ENCODE peak calls at places on chromosomes 1 and 21, in nine cellular contexts. One of them, this sample, is unnamed.

GRCh38 chr1:65359888-65360287 is 50.5 kb downstream of the DNAJC6 start:
- DNase-seq in heart left ventricle: no peak
- DNase-seq in stimulated activated CD4-positive, alpha-beta T cell treated with anti-CD3 and anti-CD28 coated beads, Interleukin-15, amount 100 ng/mL, for 1 hour: no peak
- DNase-seq in ELF-1: no peak
- DNase-seq in AG08395: no peak
- DNase-seq in fibroblast of the aortic adventitia: no peak
- DNase-seq in adrenal gland: no peak
- DNase-seq in transverse colon: no peak
- DNase-seq in nephron progenitor cell: no peak
- DNase-seq in this sample: no peak

GRCh38 chr1:211613108-211613947 is 34.4 kb upstream of the SLC30A1 start:
- DNase-seq in heart left ventricle: peak; percentile 86
- DNase-seq in stimulated activated CD4-positive, alpha-beta T cell treated with anti-CD3 and anti-CD28 coated beads, Interleukin-15, amount 100 ng/mL, for 1 hour: no peak
- DNase-seq in ELF-1: peak; percentile 61
- DNase-seq in AG08395: peak; percentile 94
- DNase-seq in fibroblast of the aortic adventitia: peak; percentile 98
- DNase-seq in adrenal gland: peak; percentile 90
- DNase-seq in transverse colon: peak; percentile 85
- DNase-seq in nephron progenitor cell: no peak
- DNase-seq in this sample: peak; percentile 77

GRCh38 chr1:67741121-67741520 is 56.1 kb downstream of the GADD45A start:
- DNase-seq in heart left ventricle: no peak
- DNase-seq in stimulated activated CD4-positive, alpha-beta T cell treated with anti-CD3 and anti-CD28 coated beads, Interleukin-15, amount 100 ng/mL, for 1 hour: no peak
- DNase-seq in ELF-1: no peak
- DNase-seq in AG08395: no peak
- DNase-seq in fibroblast of the aortic adventitia: no peak
- DNase-seq in adrenal gland: no peak
- DNase-seq in transverse colon: peak; percentile 55
- DNase-seq in nephron progenitor cell: no peak
- DNase-seq in this sample: no peak

GRCh38 chr1:2459757-2460156 is 16.3 kb upstream of the PLCH2 start:
- DNase-seq in heart left ventricle: peak; percentile 67
- DNase-seq in stimulated activated CD4-positive, alpha-beta T cell treated with anti-CD3 and anti-CD28 coated beads, Interleukin-15, amount 100 ng/mL, for 1 hour: no peak
- DNase-seq in ELF-1: peak; percentile 34
- DNase-seq in AG08395: no peak
- DNase-seq in fibroblast of the aortic adventitia: peak; percentile 34
- DNase-seq in adrenal gland: peak; percentile 74
- DNase-seq in transverse colon: no peak
- DNase-seq in nephron progenitor cell: no peak
- DNase-seq in this sample: peak; percentile 18

GRCh38 chr1:230087722-230088115 is 20.7 kb downstream of the GALNT2 start:
- DNase-seq in heart left ventricle: no peak
- DNase-seq in stimulated activated CD4-positive, alpha-beta T cell treated with anti-CD3 and anti-CD28 coated beads, Interleukin-15, amount 100 ng/mL, for 1 hour: no peak
- DNase-seq in ELF-1: no peak
- DNase-seq in AG08395: no peak
- DNase-seq in fibroblast of the aortic adventitia: no peak
- DNase-seq in adrenal gland: no peak
- DNase-seq in transverse colon: no peak
- DNase-seq in nephron progenitor cell: no peak
- DNase-seq in this sample: no peak

GRCh38 chr1:212609701-212610574 is 1.4 kb downstream of the ATF3 start:
- DNase-seq in heart left ventricle: no peak
- DNase-seq in stimulated activated CD4-positive, alpha-beta T cell treated with anti-CD3 and anti-CD28 coated beads, Interleukin-15, amount 100 ng/mL, for 1 hour: no peak
- DNase-seq in ELF-1: no peak
- DNase-seq in AG08395: no peak
- DNase-seq in fibroblast of the aortic adventitia: peak; percentile 29
- DNase-seq in adrenal gland: no peak
- DNase-seq in transverse colon: no peak
- DNase-seq in nephron progenitor cell: no peak
- DNase-seq in this sample: no peak

GRCh38 chr1:217620814-217621213 is 10.1 kb downstream of the GPATCH2 start:
- DNase-seq in heart left ventricle: no peak
- DNase-seq in stimulated activated CD4-positive, alpha-beta T cell treated with anti-CD3 and anti-CD28 coated beads, Interleukin-15, amount 100 ng/mL, for 1 hour: no peak
- DNase-seq in ELF-1: no peak
- DNase-seq in AG08395: no peak
- DNase-seq in fibroblast of the aortic adventitia: no peak
- DNase-seq in adrenal gland: no peak
- DNase-seq in transverse colon: no peak
- DNase-seq in nephron progenitor cell: no peak
- DNase-seq in this sample: peak; percentile 7

GRCh38 chr1:21524686-21525339 is 15.6 kb downstream of the ALPL start:
- DNase-seq in heart left ventricle: no peak
- DNase-seq in stimulated activated CD4-positive, alpha-beta T cell treated with anti-CD3 and anti-CD28 coated beads, Interleukin-15, amount 100 ng/mL, for 1 hour: no peak
- DNase-seq in ELF-1: no peak
- DNase-seq in AG08395: no peak
- DNase-seq in fibroblast of the aortic adventitia: no peak
- DNase-seq in adrenal gland: no peak
- DNase-seq in transverse colon: no peak
- DNase-seq in nephron progenitor cell: peak; percentile 33
- DNase-seq in this sample: no peak

GRCh38 chr21:34307991-34308532 is 55.7 kb upstream of the KCNE2 start:
- DNase-seq in heart left ventricle: no peak
- DNase-seq in stimulated activated CD4-positive, alpha-beta T cell treated with anti-CD3 and anti-CD28 coated beads, Interleukin-15, amount 100 ng/mL, for 1 hour: no peak
- DNase-seq in ELF-1: no peak
- DNase-seq in AG08395: no peak
- DNase-seq in fibroblast of the aortic adventitia: no peak
- DNase-seq in adrenal gland: no peak
- DNase-seq in transverse colon: no peak
- DNase-seq in nephron progenitor cell: no peak
- DNase-seq in this sample: peak; percentile 7

GRCh38 chr1:58149266-58149812 is 397.2 kb downstream of the OMA1 start:
- DNase-seq in heart left ventricle: no peak
- DNase-seq in stimulated activated CD4-positive, alpha-beta T cell treated with anti-CD3 and anti-CD28 coated beads, Interleukin-15, amount 100 ng/mL, for 1 hour: no peak
- DNase-seq in ELF-1: no peak
- DNase-seq in AG08395: no peak
- DNase-seq in fibroblast of the aortic adventitia: no peak
- DNase-seq in adrenal gland: no peak
- DNase-seq in transverse colon: no peak
- DNase-seq in nephron progenitor cell: no peak
- DNase-seq in this sample: no peak

This sample was measured in kidney tubule cell.